ENCODE peak calls at places on chromosome 21, in nine cellular contexts. One of them, this sample, is unnamed.

GRCh38 chr21:37153193-37153934 is 80.3 kb downstream of the TTC3 start:
- DNase-seq in left ventricle myocardium inferior: no peak
- DNase-seq in PC-3: peak
- DNase-seq in lung: no peak
- DNase-seq in AG04450: no peak
- DNase-seq in endothelial cell of umbilical vein: peak
- DNase-seq in HFF-Myc: peak
- DNase-seq in GM23338: no peak
- DNase-seq in pancreas: no peak
- DNase-seq in this sample: no peak

GRCh38 chr21:44019568-44019958 is 7.5 kb downstream of the TRAPPC10 start:
- DNase-seq in GM23338: no peak
- DNase-seq in HFF-Myc: no peak
- DNase-seq in AG04450: no peak
- DNase-seq in left ventricle myocardium inferior: no peak
- DNase-seq in pancreas: no peak
- DNase-seq in endothelial cell of umbilical vein: no peak
- DNase-seq in PC-3: no peak
- DNase-seq in lung: no peak
- DNase-seq in this sample: no peak

GRCh38 chr21:32794643-32795042 is 23.1 kb upstream of the PAXBP1 start:
- DNase-seq in lung: no peak
- DNase-seq in endothelial cell of umbilical vein: no peak
- DNase-seq in PC-3: no peak
- DNase-seq in HFF-Myc: no peak
- DNase-seq in AG04450: no peak
- DNase-seq in GM23338: no peak
- DNase-seq in pancreas: no peak
- DNase-seq in left ventricle myocardium inferior: no peak
- DNase-seq in this sample: no peak

GRCh38 chr21:42521384-42521783 is 7.7 kb downstream of the SLC37A1 start:
- DNase-seq in pancreas: no peak
- DNase-seq in left ventricle myocardium inferior: no peak
- DNase-seq in HFF-Myc: no peak
- DNase-seq in lung: no peak
- DNase-seq in endothelial cell of umbilical vein: no peak
- DNase-seq in PC-3: no peak
- DNase-seq in AG04450: no peak
- DNase-seq in GM23338: no peak
- DNase-seq in this sample: no peak

GRCh38 chr21:41393876-41394465 is 32.1 kb upstream of the MX1 start:
- DNase-seq in left ventricle myocardium inferior: no peak
- DNase-seq in HFF-Myc: no peak
- DNase-seq in GM23338: no peak
- DNase-seq in lung: no peak
- DNase-seq in pancreas: no peak
- DNase-seq in AG04450: no peak
- DNase-seq in endothelial cell of umbilical vein: no peak
- DNase-seq in PC-3: no peak
- DNase-seq in this sample: no peak

GRCh38 chr21:18368193-18368592 is 35.4 kb downstream of the TMPRSS15 start:
- DNase-seq in endothelial cell of umbilical vein: no peak
- DNase-seq in lung: no peak
- DNase-seq in HFF-Myc: no peak
- DNase-seq in pancreas: no peak
- DNase-seq in GM23338: no peak
- DNase-seq in left ventricle myocardium inferior: no peak
- DNase-seq in AG04450: no peak
- DNase-seq in PC-3: no peak
- DNase-seq in this sample: no peak

GRCh38 chr21:41778974-41779600 is 12.2 kb upstream of the RIPK4 start:
- DNase-seq in lung: no peak
- DNase-seq in GM23338: peak
- DNase-seq in endothelial cell of umbilical vein: no peak
- DNase-seq in left ventricle myocardium inferior: no peak
- DNase-seq in pancreas: no peak
- DNase-seq in HFF-Myc: no peak
- DNase-seq in AG04450: no peak
- DNase-seq in PC-3: peak
- DNase-seq in this sample: no peak

GRCh38 chr21:19684328-19684727 is 1280.7 kb upstream of the TMPRSS15 start:
- DNase-seq in HFF-Myc: no peak
- DNase-seq in GM23338: no peak
- DNase-seq in lung: no peak
- DNase-seq in pancreas: peak
- DNase-seq in AG04450: no peak
- DNase-seq in PC-3: no peak
- DNase-seq in endothelial cell of umbilical vein: no peak
- DNase-seq in left ventricle myocardium inferior: no peak
- DNase-seq in this sample: no peak

GRCh38 chr21:17775431-17776126 is 43.6 kb downstream of the C21orf91 start:
- DNase-seq in GM23338: no peak
- DNase-seq in PC-3: no peak
- DNase-seq in endothelial cell of umbilical vein: no peak
- DNase-seq in HFF-Myc: no peak
- DNase-seq in AG04450: no peak
- DNase-seq in left ventricle myocardium inferior: no peak
- DNase-seq in lung: no peak
- DNase-seq in pancreas: peak
- DNase-seq in this sample: no peak

GRCh38 chr21:43361493-43362296 is 65.2 kb downstream of the SIK1 start:
- DNase-seq in lung: no peak
- DNase-seq in left ventricle myocardium inferior: peak
- DNase-seq in endothelial cell of umbilical vein: peak
- DNase-seq in pancreas: peak
- DNase-seq in HFF-Myc: peak
- DNase-seq in AG04450: peak
- DNase-seq in GM23338: peak
- DNase-seq in PC-3: no peak
- DNase-seq in this sample: no peak

GRCh38 chr21:42524341-42525227 is 10.9 kb downstream of the SLC37A1 start:
- DNase-seq in endothelial cell of umbilical vein: no peak
- DNase-seq in lung: peak
- DNase-seq in pancreas: no peak
- DNase-seq in GM23338: peak
- DNase-seq in HFF-Myc: peak
- DNase-seq in left ventricle myocardium inferior: peak
- DNase-seq in AG04450: no peak
- DNase-seq in PC-3: peak
- DNase-seq in this sample: no peak

GRCh38 chr21:35855463-35855862 is 204.9 kb downstream of the SETD4 start:
- DNase-seq in lung: no peak
- DNase-seq in AG04450: no peak
- DNase-seq in HFF-Myc: no peak
- DNase-seq in endothelial cell of umbilical vein: peak
- DNase-seq in pancreas: no peak
- DNase-seq in PC-3: peak
- DNase-seq in GM23338: no peak
- DNase-seq in left ventricle myocardium inferior: no peak
- DNase-seq in this sample: no peak

GRCh38 chr21:35853321-35853922 is 206.9 kb downstream of the SETD4 start:
- DNase-seq in AG04450: no peak
- DNase-seq in lung: no peak
- DNase-seq in left ventricle myocardium inferior: no peak
- DNase-seq in HFF-Myc: no peak
- DNase-seq in endothelial cell of umbilical vein: peak
- DNase-seq in pancreas: no peak
- DNase-seq in GM23338: no peak
- DNase-seq in PC-3: no peak
- DNase-seq in this sample: no peak

GRCh38 chr21:35854281-35854680 is 206.0 kb downstream of the SETD4 start:
- DNase-seq in endothelial cell of umbilical vein: no peak
- DNase-seq in GM23338: no peak
- DNase-seq in lung: no peak
- DNase-seq in PC-3: no peak
- DNase-seq in HFF-Myc: no peak
- DNase-seq in pancreas: no peak
- DNase-seq in left ventricle myocardium inferior: no peak
- DNase-seq in AG04450: no peak
- DNase-seq in this sample: no peak

GRCh38 chr21:35850542-35851103 is 209.7 kb downstream of the SETD4 start:
- DNase-seq in left ventricle myocardium inferior: no peak
- DNase-seq in HFF-Myc: no peak
- DNase-seq in pancreas: no peak
- DNase-seq in PC-3: no peak
- DNase-seq in endothelial cell of umbilical vein: no peak
- DNase-seq in lung: no peak
- DNase-seq in GM23338: no peak
- DNase-seq in AG04450: no peak
- DNase-seq in this sample: no peak

GRCh38 chr21:35852820-35853219 is 207.5 kb downstream of the SETD4 start:
- DNase-seq in GM23338: no peak
- DNase-seq in PC-3: no peak
- DNase-seq in pancreas: no peak
- DNase-seq in AG04450: no peak
- DNase-seq in left ventricle myocardium inferior: no peak
- DNase-seq in HFF-Myc: no peak
- DNase-seq in lung: no peak
- DNase-seq in endothelial cell of umbilical vein: no peak
- DNase-seq in this sample: no peak
- H3K4me3 ChIP-seq in GM23338: no peak
- H3K4me3 ChIP-seq in PC-3: no peak
- H3K4me3 ChIP-seq in pancreas: no peak
- H3K4me3 ChIP-seq in AG04450: no peak
- H3K4me3 ChIP-seq in left ventricle myocardium inferior: no peak
- H3K4me3 ChIP-seq in HFF-Myc: no peak
- H3K4me3 ChIP-seq in lung: no peak
- H3K4me3 ChIP-seq in endothelial cell of umbilical vein: no peak
- H3K4me3 ChIP-seq in this sample: no peak

GRCh38 chr21:26732442-26733221 is 112.6 kb downstream of the ADAMTS1 start:
- DNase-seq in AG04450: peak
- DNase-seq in endothelial cell of umbilical vein: peak
- DNase-seq in pancreas: peak
- DNase-seq in lung: peak
- DNase-seq in HFF-Myc: no peak
- DNase-seq in GM23338: peak
- DNase-seq in left ventricle myocardium inferior: no peak
- DNase-seq in PC-3: peak
- DNase-seq in this sample: no peak
- TF ChIP-seq CTCF in AG04450: peak
- TF ChIP-seq CTCF in endothelial cell of umbilical vein: peak
- TF ChIP-seq CTCF in pancreas: peak
- TF ChIP-seq CTCF in lung: peak
- TF ChIP-seq CTCF in HFF-Myc: peak
- TF ChIP-seq CTCF in GM23338: peak
- TF ChIP-seq CTCF in left ventricle myocardium inferior: peak
- TF ChIP-seq CTCF in PC-3: peak
- TF ChIP-seq CTCF in this sample: peak

GRCh38 chr21:16124397-16125130 is 394.8 kb downstream of the USP25 start:
- DNase-seq in endothelial cell of umbilical vein: peak
- DNase-seq in GM23338: peak
- DNase-seq in left ventricle myocardium inferior: no peak
- DNase-seq in pancreas: no peak
- DNase-seq in HFF-Myc: peak
- DNase-seq in lung: no peak
- DNase-seq in PC-3: peak
- DNase-seq in AG04450: peak
- DNase-seq in this sample: peak

DNA sequence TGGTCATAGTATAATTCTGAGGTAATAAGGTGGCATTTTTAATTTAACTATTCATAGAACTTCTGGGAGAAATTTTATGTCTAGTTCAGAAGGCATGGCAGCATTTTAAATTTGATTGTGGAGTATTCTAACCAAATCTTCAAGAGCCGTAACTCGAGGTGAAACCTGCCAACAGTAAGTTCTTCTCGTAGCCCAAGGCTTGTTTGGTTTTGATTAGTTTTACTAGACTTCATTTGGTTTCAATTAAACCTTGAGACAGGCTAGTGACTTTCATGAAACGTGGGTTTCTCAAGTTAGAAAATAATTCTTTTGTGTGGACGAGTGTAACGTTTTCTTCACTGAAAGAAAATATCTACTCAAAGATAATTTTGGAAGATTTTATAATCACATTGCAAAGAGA is 395.5 kb downstream of the USP25 start:
- DNase-seq in AG04450: no peak
- DNase-seq in GM23338: no peak
- DNase-seq in lung: no peak
- DNase-seq in PC-3: no peak
- DNase-seq in left ventricle myocardium inferior: no peak
- DNase-seq in HFF-Myc: peak
- DNase-seq in endothelial cell of umbilical vein: no peak
- DNase-seq in pancreas: no peak
- DNase-seq in this sample: no peak
- H3K4me3 ChIP-seq in AG04450: no peak
- H3K4me3 ChIP-seq in GM23338: no peak
- H3K4me3 ChIP-seq in lung: no peak
- H3K4me3 ChIP-seq in PC-3: peak
- H3K4me3 ChIP-seq in left ventricle myocardium inferior: peak
- H3K4me3 ChIP-seq in HFF-Myc: peak
- H3K4me3 ChIP-seq in endothelial cell of umbilical vein: no peak
- H3K4me3 ChIP-seq in pancreas: no peak
- H3K4me3 ChIP-seq in this sample: no peak

DNA sequence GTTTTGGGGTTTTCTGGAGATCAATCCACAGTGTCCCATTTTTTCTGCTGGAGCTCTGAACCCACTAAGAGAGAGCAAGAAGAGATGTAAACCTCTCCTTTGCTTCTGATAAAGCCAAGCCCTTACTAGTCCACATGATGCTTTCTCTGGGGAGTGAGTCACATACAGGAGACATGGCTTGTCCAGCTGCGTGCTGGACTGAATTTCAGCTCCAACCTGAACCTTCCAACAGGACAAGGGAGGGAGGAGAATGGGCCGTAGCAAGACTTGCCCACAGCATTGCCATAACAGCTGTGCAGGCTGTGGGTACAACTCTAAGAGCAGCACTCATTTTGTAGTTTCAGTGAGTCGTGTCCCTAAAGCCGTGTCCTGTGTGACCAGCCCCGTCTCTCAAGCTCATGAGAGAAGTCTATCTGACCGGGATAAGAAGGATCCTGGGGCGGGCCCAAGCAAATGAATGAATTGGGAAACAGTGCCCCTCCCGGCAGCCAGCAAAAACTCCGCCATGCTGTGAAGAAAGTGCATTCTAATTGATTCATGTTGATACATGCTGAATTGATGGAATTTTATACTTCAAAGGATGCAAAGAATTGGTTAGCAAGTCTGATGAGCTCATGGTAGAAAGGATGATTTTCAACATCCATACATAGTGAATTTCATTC is 195.2 kb downstream of the GABPA start:
- DNase-seq in HFF-Myc: no peak
- DNase-seq in endothelial cell of umbilical vein: no peak
- DNase-seq in AG04450: peak
- DNase-seq in pancreas: no peak
- DNase-seq in GM23338: peak
- DNase-seq in lung: no peak
- DNase-seq in left ventricle myocardium inferior: no peak
- DNase-seq in PC-3: no peak
- DNase-seq in this sample: no peak
- TF ChIP-seq CTCF in HFF-Myc: no peak
- TF ChIP-seq CTCF in endothelial cell of umbilical vein: no peak
- TF ChIP-seq CTCF in AG04450: no peak
- TF ChIP-seq CTCF in pancreas: no peak
- TF ChIP-seq CTCF in GM23338: peak
- TF ChIP-seq CTCF in lung: no peak
- TF ChIP-seq CTCF in left ventricle myocardium inferior: no peak
- TF ChIP-seq CTCF in PC-3: no peak
- TF ChIP-seq CTCF in this sample: no peak

GRCh38 chr21:38660333-38661295 is 145.1 kb upstream of the ETS2 start:
- DNase-seq in left ventricle myocardium inferior: peak
- DNase-seq in pancreas: peak
- DNase-seq in HFF-Myc: no peak
- DNase-seq in AG04450: no peak
- DNase-seq in lung: no peak
- DNase-seq in endothelial cell of umbilical vein: no peak
- DNase-seq in GM23338: peak
- DNase-seq in PC-3: no peak
- DNase-seq in this sample: no peak
- H3K4me3 ChIP-seq in left ventricle myocardium inferior: peak
- H3K4me3 ChIP-seq in pancreas: no peak
- H3K4me3 ChIP-seq in HFF-Myc: peak
- H3K4me3 ChIP-seq in AG04450: peak
- H3K4me3 ChIP-seq in lung: peak
- H3K4me3 ChIP-seq in endothelial cell of umbilical vein: peak
- H3K4me3 ChIP-seq in GM23338: peak
- H3K4me3 ChIP-seq in PC-3: no peak
- H3K4me3 ChIP-seq in this sample: peak

This sample was measured in epithelial cell of proximal tubule.